ENCODE peak calls at places on chromosomes 16 and 17, in six cellular contexts. L is RWPE1; F is retina; V is SHP77; I is activated T-helper 1 cell treated with anti-CD3 and anti-CD28 coated beads, Interleukin-12 subunit alpha, Interleukin-12 subunit beta, Interleukin-2, Interleukin-4 antibody, amounts not matched to agents 30 ng/mL and 10 ng/mL and 1 ng/mL, durations not matched to agents 14 hours and 24 hours and 36 hours; R is cardiac muscle cell. C is an unnamed sample.

GRCh38 chr17:13346996-13347762 is 254.6 kb downstream of the HS3ST3A1 start:
- DNase-seq in R (no peak), L (peak; percentile 67), I (no peak), V (no peak), F (no peak), C (no peak)

GRCh38 chr16:4298761-4299522 is 16.9 kb upstream of the GLIS2 start:
- DNase-seq in R (peak; percentile 75), F (no peak), V (no peak), I (no peak), L (peak; percentile 96), C (no peak)

GRCh38 chr16:14389359-14389758 is 240.7 kb downstream of the PARN start:
- DNase-seq in R (no peak), F (no peak), V (no peak), L (peak; percentile 49), I (no peak), C (no peak)

GRCh38 chr16:5060073-5060641 is 5.6 kb downstream of the C16orf89 start:
- DNase-seq in L (no peak), V (no peak), R (no peak), I (no peak), F (no peak), C (no peak)

GRCh38 chr17:55727275-55727674 is 4.6 kb upstream of the TMEM100 start:
- DNase-seq in V (no peak), I (no peak), F (no peak), R (no peak), L (no peak), C (no peak)

GRCh38 chr17:61381537-61381936 is 18.1 kb upstream of the TBX2 start:
- DNase-seq in F (no peak), V (no peak), I (no peak), R (no peak), L (no peak), C (no peak)

GRCh38 chr16:9219811-9220210 is 128.4 kb downstream of the HAPSTR1 start:
- DNase-seq in I (no peak), F (no peak), V (no peak), R (no peak), L (no peak), C (no peak)

GRCh38 chr17:63911041-63911635 is at the start of gene CSHL1:
- DNase-seq in F (no peak), I (no peak), L (no peak), R (no peak), V (no peak), C (no peak)

GRCh38 chr16:1072526-1073261 is at the start of gene SSTR5:
- DNase-seq in F (no peak), R (no peak), L (no peak), I (no peak), V (no peak), C (no peak)

GRCh38 chr16:53061256-53061655 is 6.5 kb downstream of the CHD9 start:
- DNase-seq in R (no peak), L (no peak), F (no peak), I (no peak), V (no peak), C (no peak)

GRCh38 chr16:48277158-48277557 is 29.8 kb upstream of the ABCC11 start:
- DNase-seq in L (no peak), I (no peak), V (no peak), R (no peak), F (no peak), C (peak; percentile 16)

GRCh38 chr16:6095414-6095813 is 997.8 kb upstream of the EEF2KMT start:
- DNase-seq in I (no peak), V (no peak), L (no peak), F (no peak), R (peak; percentile 2), C (no peak)

GRCh38 chr16:17470871-17471744 is at the start of gene XYLT1:
- DNase-seq in F (peak; percentile 69), R (peak; percentile 69), L (peak; percentile 78), V (no peak), I (peak; percentile 33), C (peak; percentile 39)

GRCh38 chr17:11144358-11145233 is 96.4 kb upstream of the SHISA6 start:
- DNase-seq in R (peak; percentile 75), F (peak; percentile 31), V (peak; percentile 47), I (no peak), L (peak; percentile 17), C (no peak)

GRCh38 chr16:87194172-87194571 is 123.0 kb downstream of the C16orf95 start:
- DNase-seq in R (no peak), L (no peak), F (no peak), V (no peak), I (no peak), C (no peak)

GRCh38 chr16:52117171-52117570 is 429.8 kb downstream of the TOX3 start:
- DNase-seq in I (no peak), F (no peak), L (no peak), V (no peak), R (no peak), C (no peak)

GRCh38 chr16:80691111-80691761 is 113.2 kb downstream of the CDYL2 start:
- DNase-seq in L (no peak), I (no peak), V (no peak), R (no peak), F (no peak), C (no peak)

GRCh38 chr16:28321700-28322411 is 29.5 kb downstream of the SBK1 start:
- DNase-seq in F (peak; percentile 54), L (peak; percentile 34), R (peak; percentile 31), I (peak; percentile 25), V (peak; percentile 13), C (no peak)

GRCh38 chr17:83152745-83153611 is 73.6 kb downstream of the METRNL start:
- DNase-seq in V (no peak), F (no peak), R (no peak), I (no peak), L (no peak), C (no peak)

GRCh38 chr17:81731271-81731670 is 19.2 kb downstream of the SLC25A10 start:
- DNase-seq in L (no peak), F (no peak), R (no peak), V (no peak), I (no peak), C (no peak)

GRCh38 chr17:40319651-40320550 is 10.9 kb downstream of the RARA start:
- DNase-seq in V (no peak), L (no peak), F (no peak), I (peak; percentile 24), R (no peak), C (no peak)

GRCh38 chr16:12252616-12253015 is 276.1 kb downstream of the SNX29 start:
- DNase-seq in V (peak; percentile 62), R (no peak), L (no peak), F (no peak), I (no peak), C (no peak)

GRCh38 chr17:72717676-72718075 is 374.8 kb downstream of the SLC39A11 start:
- DNase-seq in R (no peak), V (no peak), L (no peak), F (no peak), I (no peak), C (no peak)

GRCh38 chr16:24610421-24610765 is 71.0 kb downstream of the RBBP6 start:
- DNase-seq in I (no peak), V (no peak), F (peak; percentile 82), L (no peak), R (peak; percentile 44), C (peak; percentile 4)

GRCh38 chr17:30336369-30337171 is 2.7 kb upstream of the TMIGD1 start:
- DNase-seq in L (peak; percentile 30), R (no peak), V (peak; percentile 54), F (no peak), I (peak; percentile 47), C (peak; percentile 65)

GRCh38 chr17:16980061-16980460 is 8.1 kb upstream of the TNFRSF13B start:
- DNase-seq in R (no peak), V (no peak), I (no peak), F (no peak), L (no peak), C (no peak)

GRCh38 chr16:29761882-29762281 is 16.1 kb upstream of the C16orf54 start:
- DNase-seq in R (no peak), I (no peak), L (no peak), F (no peak), V (no peak), C (no peak)

GRCh38 chr16:8888951-8889892 is 7.1 kb downstream of the LITAFD start:
- DNase-seq in R (no peak), L (no peak), V (no peak), F (no peak), I (no peak), C (no peak)